ENCODE peak calls at places on chromosome X, in five cellular contexts. One of them, this sample, is unnamed.

GRCh38 chrX:139831689-139832456 is 101.0 kb downstream of the ATP11C start:
- DNase-seq in spleen: no peak
- DNase-seq in K562: no peak
- DNase-seq in fibroblast of lung: peak; percentile 80
- DNase-seq in H1: no peak
- DNase-seq in this sample: no peak

GRCh38 chrX:129845616-129846190 is 2.0 kb upstream of the ZDHHC9 start:
- DNase-seq in spleen: no peak
- DNase-seq in K562: no peak
- DNase-seq in fibroblast of lung: no peak
- DNase-seq in H1: no peak
- DNase-seq in this sample: no peak

GRCh38 chrX:15512401-15512965 is 11.9 kb downstream of the BMX start:
- DNase-seq in K562: no peak
- DNase-seq in spleen: no peak
- DNase-seq in fibroblast of lung: no peak
- DNase-seq in H1: no peak
- DNase-seq in this sample: no peak

GRCh38 chrX:65127804-65128203 is 151.6 kb upstream of the ZC4H2 start:
- DNase-seq in fibroblast of lung: no peak
- DNase-seq in H1: no peak
- DNase-seq in K562: no peak
- DNase-seq in spleen: no peak
- DNase-seq in this sample: no peak

GRCh38 chrX:17459008-17459407 is 84.0 kb downstream of the NHS start:
- DNase-seq in spleen: no peak
- DNase-seq in fibroblast of lung: peak; percentile 89
- DNase-seq in H1: no peak
- DNase-seq in K562: no peak
- DNase-seq in this sample: no peak

GRCh38 chrX:146614693-146615524 is 194.7 kb upstream of the CXorf51B start:
- DNase-seq in fibroblast of lung: no peak
- DNase-seq in K562: no peak
- DNase-seq in H1: no peak
- DNase-seq in spleen: no peak
- DNase-seq in this sample: no peak

GRCh38 chrX:150767475-150768131 is 74.4 kb downstream of the MTMR1 start:
- DNase-seq in fibroblast of lung: peak; percentile 79
- DNase-seq in H1: no peak
- DNase-seq in K562: peak; percentile 53
- DNase-seq in spleen: no peak
- DNase-seq in this sample: no peak

GRCh38 chrX:17405225-17405969 is 30.4 kb downstream of the NHS start:
- DNase-seq in spleen: no peak
- DNase-seq in H1: no peak
- DNase-seq in fibroblast of lung: no peak
- DNase-seq in K562: no peak
- DNase-seq in this sample: no peak

GRCh38 chrX:80423000-80423399 is 2.8 kb downstream of the TENT5D start:
- DNase-seq in K562: no peak
- DNase-seq in fibroblast of lung: no peak
- DNase-seq in H1: no peak
- DNase-seq in spleen: no peak
- DNase-seq in this sample: no peak

GRCh38 chrX:109301177-109301576 is 180.7 kb downstream of the GUCY2F start:
- DNase-seq in K562: no peak
- DNase-seq in fibroblast of lung: no peak
- DNase-seq in H1: no peak
- DNase-seq in spleen: no peak
- DNase-seq in this sample: no peak

GRCh38 chrX:38175140-38175539 is 45.5 kb downstream of the SRPX start:
- DNase-seq in H1: peak; percentile 45
- DNase-seq in spleen: no peak
- DNase-seq in K562: peak; percentile 34
- DNase-seq in fibroblast of lung: no peak
- DNase-seq in this sample: no peak

GRCh38 chrX:21966866-21967265 is 26.4 kb downstream of the SMS start:
- DNase-seq in spleen: no peak
- DNase-seq in H1: no peak
- DNase-seq in K562: no peak
- DNase-seq in fibroblast of lung: no peak
- DNase-seq in this sample: no peak

GRCh38 chrX:21963736-21964135 is 23.2 kb downstream of the SMS start:
- DNase-seq in spleen: no peak
- DNase-seq in fibroblast of lung: peak; percentile 68
- DNase-seq in K562: no peak
- DNase-seq in H1: no peak
- DNase-seq in this sample: no peak

GRCh38 chrX:21972046-21972445 is 31.5 kb downstream of the SMS start:
- DNase-seq in spleen: no peak
- DNase-seq in H1: no peak
- DNase-seq in fibroblast of lung: no peak
- DNase-seq in K562: no peak
- DNase-seq in this sample: no peak

GRCh38 chrX:21972721-21973120 is 32.2 kb downstream of the SMS start:
- DNase-seq in spleen: no peak
- DNase-seq in K562: no peak
- DNase-seq in fibroblast of lung: peak; percentile 65
- DNase-seq in H1: no peak
- DNase-seq in this sample: no peak

DNA sequence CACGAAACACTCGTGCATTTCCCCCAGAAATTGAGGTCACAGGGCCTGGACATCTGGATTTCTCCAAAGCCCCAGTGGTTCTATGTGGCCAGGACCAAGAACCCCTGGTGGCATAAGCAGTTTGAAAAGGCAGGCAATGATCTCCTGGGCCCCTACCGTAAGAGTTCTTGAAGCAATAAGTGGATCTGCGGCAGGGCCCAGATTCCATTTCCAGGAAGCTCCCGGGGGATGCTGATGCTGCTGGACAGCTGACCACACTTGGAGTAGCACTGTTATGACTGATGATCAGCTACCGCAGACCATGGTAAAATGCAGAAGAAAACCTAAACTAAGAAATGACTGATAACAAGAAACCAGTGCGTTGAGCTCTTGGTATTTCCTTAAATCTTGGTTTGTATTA is 27.8 kb downstream of the SMS start:
- DNase-seq in K562: no peak
- DNase-seq in spleen: no peak
- DNase-seq in fibroblast of lung: no peak
- DNase-seq in H1: no peak
- DNase-seq in this sample: no peak
- H3K36me3 ChIP-seq in K562: peaks cover 53% of the 10 kb centered on the region
- H3K36me3 ChIP-seq in spleen: no peaks in the 10 kb centered on the region
- H3K36me3 ChIP-seq in fibroblast of lung: no peaks in the 10 kb centered on the region
- H3K36me3 ChIP-seq in H1: peaks cover 3% of the 10 kb centered on the region
- H3K36me3 ChIP-seq in this sample: no peaks in the 10 kb centered on the region

DNA sequence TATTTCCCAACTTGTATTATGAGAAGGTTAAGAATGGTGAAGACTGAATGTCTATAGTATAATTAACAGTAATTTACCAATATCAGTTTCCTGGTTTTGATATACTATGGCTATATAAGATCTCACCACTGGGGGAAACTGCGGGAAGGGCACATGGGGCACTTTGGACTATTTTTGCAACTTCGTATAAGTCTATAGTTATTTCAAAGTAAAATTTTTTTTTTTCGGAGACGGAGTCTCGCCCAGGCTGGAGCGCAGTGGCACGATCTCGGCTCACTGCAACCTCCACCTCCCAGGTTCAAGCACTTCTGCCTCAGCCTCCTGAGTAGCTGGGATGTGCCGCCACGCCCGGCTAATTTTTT is 46.1 kb downstream of the CXorf58 start:
- DNase-seq in K562: peak; percentile 22
- DNase-seq in fibroblast of lung: no peak
- DNase-seq in H1: no peak
- DNase-seq in spleen: no peak
- DNase-seq in this sample: no peak
- TF ChIP-seq CTCF in K562: no peak
- TF ChIP-seq CTCF in fibroblast of lung: no peak
- TF ChIP-seq CTCF in H1: no peak
- TF ChIP-seq CTCF in spleen: no peak
- TF ChIP-seq CTCF in this sample: no peak

GRCh38 chrX:123745511-123745910 is 12.7 kb upstream of the THOC2 start:
- DNase-seq in H1: no peak
- DNase-seq in K562: no peak
- DNase-seq in fibroblast of lung: no peak
- DNase-seq in spleen: no peak
- DNase-seq in this sample: no peak

GRCh38 chrX:123742440-123742839 is 9.6 kb upstream of the THOC2 start:
- DNase-seq in fibroblast of lung: no peak
- DNase-seq in H1: no peak
- DNase-seq in K562: no peak
- DNase-seq in spleen: no peak
- DNase-seq in this sample: no peak

GRCh38 chrX:123739474-123739873 is 6.6 kb upstream of the THOC2 start:
- DNase-seq in spleen: no peak
- DNase-seq in K562: no peak
- DNase-seq in H1: no peak
- DNase-seq in fibroblast of lung: no peak
- DNase-seq in this sample: no peak

GRCh38 chrX:123740006-123740405 is 7.2 kb upstream of the THOC2 start:
- DNase-seq in H1: no peak
- DNase-seq in K562: no peak
- DNase-seq in spleen: no peak
- DNase-seq in fibroblast of lung: no peak
- DNase-seq in this sample: no peak

GRCh38 chrX:123743312-123743711 is 10.5 kb upstream of the THOC2 start:
- DNase-seq in fibroblast of lung: no peak
- DNase-seq in spleen: no peak
- DNase-seq in K562: no peak
- DNase-seq in H1: no peak
- DNase-seq in this sample: no peak
- H3K4me3 ChIP-seq in fibroblast of lung: no peak overlapping the region
- H3K4me3 ChIP-seq in spleen: no peak overlapping the region
- H3K4me3 ChIP-seq in K562: no peak overlapping the region
- H3K4me3 ChIP-seq in H1: no peak overlapping the region
- H3K4me3 ChIP-seq in this sample: no peak overlapping the region

GRCh38 chrX:47224266-47224895 is 5.9 kb downstream of the CDK16 start:
- DNase-seq in spleen: peak; percentile 66
- DNase-seq in fibroblast of lung: no peak
- DNase-seq in H1: no peak
- DNase-seq in K562: no peak
- DNase-seq in this sample: no peak

GRCh38 chrX:47221756-47222155 is 3.3 kb downstream of the CDK16 start:
- DNase-seq in spleen: peak; percentile 56
- DNase-seq in K562: no peak
- DNase-seq in fibroblast of lung: no peak
- DNase-seq in H1: no peak
- DNase-seq in this sample: no peak

GRCh38 chrX:47224896-47225290 is 6.4 kb downstream of the CDK16 start:
- DNase-seq in spleen: no peak
- DNase-seq in K562: no peak
- DNase-seq in fibroblast of lung: no peak
- DNase-seq in H1: no peak
- DNase-seq in this sample: no peak

GRCh38 chrX:47223476-47224250 is 5.2 kb downstream of the CDK16 start:
- DNase-seq in H1: no peak
- DNase-seq in fibroblast of lung: no peak
- DNase-seq in spleen: peak; percentile 68
- DNase-seq in K562: no peak
- DNase-seq in this sample: no peak

DNA sequence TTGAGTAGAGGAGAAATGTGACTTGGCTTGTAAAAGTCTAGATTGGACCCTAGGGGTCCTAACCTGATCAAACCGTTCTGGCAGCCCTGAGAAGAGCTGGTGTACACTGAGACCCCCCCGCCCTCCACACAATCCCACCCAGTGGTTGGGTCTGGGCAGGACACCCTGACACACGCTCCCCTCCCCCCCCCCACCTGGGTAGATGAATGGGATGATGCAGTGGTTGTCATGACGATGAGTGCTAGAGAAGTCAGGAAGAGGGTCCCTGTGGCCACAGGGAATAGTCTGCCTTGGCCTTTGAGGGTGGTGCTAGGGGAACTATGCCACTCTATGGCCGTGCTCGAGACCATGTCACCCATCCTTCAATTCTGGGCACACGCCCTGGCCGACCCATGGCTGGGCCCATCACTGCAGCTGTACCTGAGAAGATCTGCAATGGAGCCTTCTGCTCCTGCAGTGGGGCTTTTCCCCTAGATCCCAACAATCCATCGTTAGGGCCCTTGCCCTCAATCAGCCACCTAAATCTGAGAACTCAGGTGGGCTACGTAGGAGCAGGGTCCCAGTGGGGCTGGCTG is 4.4 kb downstream of the CDK16 start:
- DNase-seq in K562: peak; percentile 10
- DNase-seq in fibroblast of lung: no peak
- DNase-seq in spleen: peak; percentile 66
- DNase-seq in H1: no peak
- DNase-seq in this sample: no peak
- H3K36me3 ChIP-seq in K562: peaks cover 75% of the 10 kb centered on the region
- H3K36me3 ChIP-seq in fibroblast of lung: peaks cover 20% of the 10 kb centered on the region
- H3K36me3 ChIP-seq in spleen: peaks cover 39% of the 10 kb centered on the region
- H3K36me3 ChIP-seq in H1: peaks cover 21% of the 10 kb centered on the region
- H3K36me3 ChIP-seq in this sample: peaks cover 5% of the 10 kb centered on the region

GRCh38 chrX:116204947-116205346 is 34.4 kb downstream of the AGTR2 start:
- DNase-seq in spleen: no peak
- DNase-seq in fibroblast of lung: peak; percentile 22
- DNase-seq in H1: no peak
- DNase-seq in K562: no peak
- DNase-seq in this sample: no peak
- TF ChIP-seq CTCF in spleen: peak; percentile 9
- TF ChIP-seq CTCF in fibroblast of lung: peak; percentile 23
- TF ChIP-seq CTCF in H1: peak; percentile 44
- TF ChIP-seq CTCF in K562: peak; percentile 39
- TF ChIP-seq CTCF in this sample: peak; percentile 53

GRCh38 chrX:18719852-18720251 is 12.4 kb downstream of the PPEF1 start:
- DNase-seq in K562: no peak
- DNase-seq in fibroblast of lung: no peak
- DNase-seq in H1: no peak
- DNase-seq in spleen: no peak
- DNase-seq in this sample: no peak
- H3K4me3 ChIP-seq in K562: no peak overlapping the region
- H3K4me3 ChIP-seq in fibroblast of lung: no peak overlapping the region
- H3K4me3 ChIP-seq in H1: no peak overlapping the region
- H3K4me3 ChIP-seq in spleen: no peak overlapping the region
- H3K4me3 ChIP-seq in this sample: no peak overlapping the region

This sample was measured in psoas muscle.